ENCODE peak calls at places on chromosomes 2 and 18, in four cellular contexts. One of them, this sample, is unnamed.

GRCh38 chr2:170905864-170906263 is 23.2 kb upstream of the GORASP2 start:
- DNase-seq in H9: no peak
- DNase-seq in psoas muscle: no peak
- DNase-seq in caudate nucleus: no peak
- DNase-seq in this sample: no peak

GRCh38 chr2:98441706-98442450 is 2.8 kb upstream of the INPP4A start:
- DNase-seq in H9: no peak
- DNase-seq in psoas muscle: no peak
- DNase-seq in caudate nucleus: no peak
- DNase-seq in this sample: no peak

GRCh38 chr2:216217904-216218260 is 108.7 kb downstream of the XRCC5 start:
- DNase-seq in H9: no peak
- DNase-seq in psoas muscle: no peak
- DNase-seq in caudate nucleus: no peak
- DNase-seq in this sample: no peak

GRCh38 chr2:105854972-105855371 is 110.3 kb downstream of the NCK2 start:
- DNase-seq in H9: no peak
- DNase-seq in psoas muscle: no peak
- DNase-seq in caudate nucleus: no peak
- DNase-seq in this sample: no peak

GRCh38 chr2:165239230-165239629 is at the start of gene SCN2A:
- DNase-seq in H9: no peak
- DNase-seq in psoas muscle: no peak
- DNase-seq in caudate nucleus: no peak
- DNase-seq in this sample: no peak

GRCh38 chr18:44700652-44701051 is 20.0 kb downstream of the SETBP1 start:
- DNase-seq in H9: no peak
- DNase-seq in psoas muscle: peak
- DNase-seq in caudate nucleus: no peak
- DNase-seq in this sample: no peak

GRCh38 chr2:134086594-134087219 is 167.2 kb upstream of the MGAT5 start:
- DNase-seq in H9: no peak
- DNase-seq in psoas muscle: no peak
- DNase-seq in caudate nucleus: no peak
- DNase-seq in this sample: no peak

GRCh38 chr2:169734172-169734847 is 678 bp downstream of the KLHL23 start:
- DNase-seq in H9: no peak
- DNase-seq in psoas muscle: peak
- DNase-seq in caudate nucleus: no peak
- DNase-seq in this sample: no peak

GRCh38 chr2:22486343-22486742 is 898.6 kb upstream of the KLHL29 start:
- DNase-seq in H9: no peak
- DNase-seq in psoas muscle: no peak
- DNase-seq in caudate nucleus: no peak
- DNase-seq in this sample: no peak

GRCh38 chr2:127377262-127377661 is 10.5 kb downstream of the MAP3K2 start:
- DNase-seq in H9: no peak
- DNase-seq in psoas muscle: no peak
- DNase-seq in caudate nucleus: no peak
- DNase-seq in this sample: no peak

GRCh38 chr2:28661589-28662001 is 90.0 kb upstream of the PPP1CB start:
- DNase-seq in H9: no peak
- DNase-seq in psoas muscle: peak
- DNase-seq in caudate nucleus: no peak
- DNase-seq in this sample: peak

GRCh38 chr2:36411962-36412444 is 56.4 kb downstream of the CRIM1 start:
- DNase-seq in H9: peak
- DNase-seq in psoas muscle: no peak
- DNase-seq in caudate nucleus: no peak
- DNase-seq in this sample: no peak

GRCh38 chr2:97718942-97719341 is 5.6 kb downstream of the ZAP70 start:
- DNase-seq in H9: no peak
- DNase-seq in psoas muscle: peak
- DNase-seq in caudate nucleus: no peak
- DNase-seq in this sample: no peak

GRCh38 chr2:196315388-196316049 is 144.1 kb upstream of the STK17B start:
- DNase-seq in H9: no peak
- DNase-seq in psoas muscle: no peak
- DNase-seq in caudate nucleus: no peak
- DNase-seq in this sample: no peak

GRCh38 chr18:55515204-55515603 is 72.8 kb downstream of the TCF4 start:
- DNase-seq in H9: no peak
- DNase-seq in psoas muscle: no peak
- DNase-seq in caudate nucleus: no peak
- DNase-seq in this sample: no peak

GRCh38 chr2:172046080-172046678 is 39.1 kb upstream of the DLX1 start:
- DNase-seq in H9: no peak
- DNase-seq in psoas muscle: no peak
- DNase-seq in caudate nucleus: no peak
- DNase-seq in this sample: no peak

GRCh38 chr18:73950116-73950705 is 197.4 kb downstream of the FBXO15 start:
- DNase-seq in H9: no peak
- DNase-seq in psoas muscle: no peak
- DNase-seq in caudate nucleus: no peak
- DNase-seq in this sample: no peak

GRCh38 chr18:34802938-34803337 is 92.8 kb downstream of the DTNA start:
- DNase-seq in H9: no peak
- DNase-seq in psoas muscle: no peak
- DNase-seq in caudate nucleus: no peak
- DNase-seq in this sample: no peak

GRCh38 chr2:151947524-151948165 is 119.4 kb upstream of the ARL5A start:
- DNase-seq in H9: no peak
- DNase-seq in psoas muscle: peak
- DNase-seq in caudate nucleus: peak
- DNase-seq in this sample: no peak

GRCh38 chr2:44962176-44962695 is 20.7 kb downstream of the SIX3 start:
- DNase-seq in H9: no peak
- DNase-seq in psoas muscle: no peak
- DNase-seq in caudate nucleus: no peak
- DNase-seq in this sample: no peak

GRCh38 chr2:65392609-65393008 is 39.8 kb downstream of the SPRED2 start:
- DNase-seq in H9: no peak
- DNase-seq in psoas muscle: no peak
- DNase-seq in caudate nucleus: no peak
- DNase-seq in this sample: no peak

GRCh38 chr2:65396348-65397026 is 35.9 kb downstream of the SPRED2 start:
- DNase-seq in H9: no peak
- DNase-seq in psoas muscle: no peak
- DNase-seq in caudate nucleus: no peak
- DNase-seq in this sample: no peak

GRCh38 chr2:65393743-65394422 is 38.5 kb downstream of the SPRED2 start:
- DNase-seq in H9: no peak
- DNase-seq in psoas muscle: no peak
- DNase-seq in caudate nucleus: no peak
- DNase-seq in this sample: no peak

GRCh38 chr2:65395621-65396347 is 36.6 kb downstream of the SPRED2 start:
- DNase-seq in H9: no peak
- DNase-seq in psoas muscle: no peak
- DNase-seq in caudate nucleus: no peak
- DNase-seq in this sample: no peak

GRCh38 chr2:65397122-65397521 is 35.3 kb downstream of the SPRED2 start:
- DNase-seq in H9: no peak
- DNase-seq in psoas muscle: no peak
- DNase-seq in caudate nucleus: no peak
- DNase-seq in this sample: no peak
- H3K27ac ChIP-seq in H9: no peak
- H3K27ac ChIP-seq in psoas muscle: no peak
- H3K27ac ChIP-seq in caudate nucleus: no peak
- H3K27ac ChIP-seq in this sample: no peak

GRCh38 chr2:157441072-157441454 is 2.8 kb downstream of the CYTIP start:
- DNase-seq in H9: no peak
- DNase-seq in psoas muscle: no peak
- DNase-seq in caudate nucleus: no peak
- DNase-seq in this sample: no peak
- H3K27ac ChIP-seq in H9: no peak
- H3K27ac ChIP-seq in psoas muscle: no peak
- H3K27ac ChIP-seq in caudate nucleus: no peak
- H3K27ac ChIP-seq in this sample: peak

DNA sequence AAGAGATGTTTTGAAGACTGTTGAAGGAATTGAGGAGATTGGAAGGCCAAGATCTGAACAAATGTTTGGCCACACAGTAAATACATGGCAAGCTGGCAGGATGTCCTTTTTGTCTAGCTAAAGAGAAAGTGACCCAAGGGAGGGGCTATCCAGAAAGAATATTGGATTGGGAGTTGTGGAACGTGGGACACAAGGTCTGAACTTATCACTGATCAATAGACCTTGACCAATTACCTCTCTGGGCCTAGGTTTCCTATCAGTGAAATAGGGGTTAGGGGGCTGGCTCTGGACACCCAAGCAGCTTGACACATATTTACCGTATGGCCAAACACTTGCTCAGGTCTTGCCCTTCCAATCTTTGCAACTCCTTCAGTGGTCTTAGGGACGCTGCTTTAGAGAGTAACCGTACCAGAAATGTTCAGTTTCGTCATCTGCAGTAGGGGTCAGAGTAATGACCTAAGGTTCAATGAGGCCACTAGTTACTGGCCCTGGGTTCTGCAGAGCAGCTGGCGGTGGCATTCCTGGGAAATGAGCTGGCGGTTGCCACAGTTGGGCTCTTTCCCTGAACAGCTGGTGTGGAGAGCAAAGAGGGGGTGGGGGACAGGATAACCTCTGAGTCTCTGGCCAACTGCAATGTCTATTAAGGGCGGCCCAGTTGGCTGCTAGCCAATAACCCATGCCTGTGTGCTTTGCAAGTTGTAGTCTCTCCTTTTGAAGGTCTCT is 70.1 kb upstream of the STPG4 start:
- DNase-seq in H9: no peak
- DNase-seq in psoas muscle: peak
- DNase-seq in caudate nucleus: no peak
- DNase-seq in this sample: peak
- H3K27ac ChIP-seq in H9: no peak
- H3K27ac ChIP-seq in psoas muscle: peak
- H3K27ac ChIP-seq in caudate nucleus: no peak
- H3K27ac ChIP-seq in this sample: no peak

GRCh38 chr2:44748-45341 is 1.5 kb downstream of the FAM110C start:
- DNase-seq in H9: peak
- DNase-seq in psoas muscle: no peak
- DNase-seq in caudate nucleus: no peak
- DNase-seq in this sample: no peak
- H3K27ac ChIP-seq in H9: no peak
- H3K27ac ChIP-seq in psoas muscle: no peak
- H3K27ac ChIP-seq in caudate nucleus: no peak
- H3K27ac ChIP-seq in this sample: no peak

GRCh38 chr2:200357845-200358244 is 51.4 kb downstream of the SPATS2L start:
- DNase-seq in H9: no peak
- DNase-seq in psoas muscle: no peak
- DNase-seq in caudate nucleus: no peak
- DNase-seq in this sample: no peak
- H3K27ac ChIP-seq in H9: no peak
- H3K27ac ChIP-seq in psoas muscle: no peak
- H3K27ac ChIP-seq in caudate nucleus: no peak
- H3K27ac ChIP-seq in this sample: no peak

GRCh38 chr2:119291588-119292167 is 68.0 kb downstream of the STEAP3 start:
- DNase-seq in H9: no peak
- DNase-seq in psoas muscle: no peak
- DNase-seq in caudate nucleus: no peak
- DNase-seq in this sample: no peak
- H3K27ac ChIP-seq in H9: no peak
- H3K27ac ChIP-seq in psoas muscle: no peak
- H3K27ac ChIP-seq in caudate nucleus: no peak
- H3K27ac ChIP-seq in this sample: no peak

DNA sequence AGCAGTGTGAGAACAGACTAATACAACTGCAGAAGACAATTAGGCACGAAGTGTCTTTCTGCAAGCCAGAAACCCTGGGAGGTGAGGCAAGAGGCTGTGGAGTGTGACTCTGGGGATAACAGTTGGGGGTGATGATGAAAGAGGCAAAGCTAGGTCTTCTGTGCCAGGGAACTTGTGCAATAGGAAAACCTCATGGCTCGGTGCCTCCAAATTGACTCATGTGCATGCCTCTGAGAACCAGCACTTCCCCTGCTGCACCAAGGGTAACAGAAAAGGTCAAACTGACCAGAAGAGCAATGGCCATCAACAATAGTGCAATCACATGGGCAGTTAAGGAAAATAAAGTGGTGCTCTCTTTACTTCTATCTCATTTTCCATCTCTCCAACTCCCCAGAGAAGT is 136.4 kb downstream of the SCG2 start:
- DNase-seq in H9: no peak
- DNase-seq in psoas muscle: peak
- DNase-seq in caudate nucleus: no peak
- DNase-seq in this sample: peak
- H3K27ac ChIP-seq in H9: no peak
- H3K27ac ChIP-seq in psoas muscle: peak
- H3K27ac ChIP-seq in caudate nucleus: no peak
- H3K27ac ChIP-seq in this sample: no peak

DNA sequence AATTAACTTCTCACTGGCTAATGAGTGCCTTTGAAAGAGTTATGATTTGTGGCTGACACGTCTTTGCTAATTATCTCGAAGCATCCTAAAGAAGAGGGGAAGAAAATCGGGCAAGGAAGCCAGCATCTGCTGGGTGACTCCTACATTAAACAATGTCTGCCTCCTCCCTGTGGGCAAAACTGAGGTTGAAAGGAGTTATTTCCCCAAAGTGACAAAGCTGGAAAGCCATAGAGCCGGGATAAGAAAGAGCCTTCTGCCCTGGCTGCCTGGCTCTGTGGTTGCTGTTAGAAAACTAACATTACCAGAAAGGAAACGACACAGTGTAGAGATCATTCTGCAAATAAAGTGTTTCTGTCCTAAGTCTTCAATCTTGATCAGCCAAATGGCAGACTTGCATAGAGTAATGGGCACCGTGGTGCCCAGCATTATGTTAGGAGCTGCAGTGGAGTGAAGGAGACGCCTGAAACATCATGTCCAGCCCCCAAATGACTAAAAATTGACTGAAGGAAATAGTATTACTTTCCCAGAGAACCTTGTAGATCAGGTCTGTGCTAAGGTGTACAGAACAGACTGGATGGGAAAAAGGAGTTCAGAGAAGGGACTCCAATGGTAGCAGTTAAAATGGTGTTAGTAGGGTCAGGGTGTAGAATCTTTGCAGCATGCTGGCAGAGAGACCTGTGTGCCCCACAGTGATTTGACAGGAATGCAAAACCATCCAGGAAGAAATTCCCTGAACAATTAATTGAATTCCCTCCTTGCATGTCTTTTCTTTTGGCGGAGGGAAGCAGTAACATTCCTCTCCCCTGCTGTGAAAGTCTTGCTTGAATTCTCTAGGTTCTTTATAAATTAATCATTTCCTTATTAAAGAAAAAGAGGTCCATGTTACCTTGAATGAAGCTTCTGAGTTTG is 44.4 kb downstream of the ALPK2 start:
- DNase-seq in H9: peak
- DNase-seq in psoas muscle: no peak
- DNase-seq in caudate nucleus: no peak
- DNase-seq in this sample: no peak
- H3K27ac ChIP-seq in H9: peak
- H3K27ac ChIP-seq in psoas muscle: peak
- H3K27ac ChIP-seq in caudate nucleus: no peak
- H3K27ac ChIP-seq in this sample: no peak

GRCh38 chr2:191246820-191247380 is 1.7 kb downstream of the MYO1B start:
- DNase-seq in H9: no peak
- DNase-seq in psoas muscle: no peak
- DNase-seq in caudate nucleus: no peak
- DNase-seq in this sample: no peak
- H3K27ac ChIP-seq in H9: no peak
- H3K27ac ChIP-seq in psoas muscle: peak
- H3K27ac ChIP-seq in caudate nucleus: no peak
- H3K27ac ChIP-seq in this sample: no peak